ENCODE peak calls at places on chromosome 22, in five cellular contexts. N is activated T-cell treated with anti-CD3 and anti-CD28 coated beads for 1 hour, V is transverse colon, E is hypothalamus, C is NCI-H1105. H is an unnamed sample.
A peak's percentile ranks its signal among the peaks of the same experiment; 100 is the strongest.

GRCh38 chr22:19149962-19150361 is at the start of gene GSC2:
- DNase-seq in N (no peak), V (no peak), E (no peak), C (no peak), H (no peak)

GRCh38 chr22:40410731-40411505 is 40.5 kb downstream of the SGSM3 start:
- DNase-seq in N (no peak), V (no peak), E (no peak), C (no peak), H (no peak)

GRCh38 chr22:23313791-23314567 is 133.7 kb downstream of the BCR start:
- DNase-seq in N (no peak), V (no peak), E (no peak), C (no peak), H (no peak)

GRCh38 chr22:33726294-33726711 is 194.0 kb downstream of the LARGE1 start:
- DNase-seq in N (no peak), V (no peak), E (no peak), C (no peak), H (no peak)

GRCh38 chr22:40414306-40414705 is 43.9 kb downstream of the SGSM3 start:
- DNase-seq in N (no peak), V (no peak), E (no peak), C (no peak), H (no peak)

GRCh38 chr22:41873391-41873790 is 40.5 kb downstream of the SREBF2 start:
- DNase-seq in N (no peak), V (no peak), E (no peak), C (no peak), H (no peak)

GRCh38 chr22:45966892-45967365 is 10.0 kb downstream of the WNT7B start:
- DNase-seq in N (no peak), V (no peak), E (no peak), C (no peak), H (no peak)

GRCh38 chr22:19178065-19178658 is 374 bp downstream of the SLC25A1 start:
- DNase-seq in N (peak; percentile 37), V (peak; percentile 72), E (no peak), C (peak; percentile 38), H (no peak)

GRCh38 chr22:39665229-39665628 is 94.7 kb downstream of the CACNA1I start:
- DNase-seq in N (no peak), V (no peak), E (no peak), C (no peak), H (no peak)

GRCh38 chr22:23278883-23279675 is 98.8 kb downstream of the BCR start:
- DNase-seq in N (no peak), V (peak; percentile 81), E (no peak), C (peak; percentile 19), H (no peak)

GRCh38 chr22:25903294-25903693 is 161.3 kb downstream of the MYO18B start:
- DNase-seq in N (no peak), V (no peak), E (no peak), C (no peak), H (no peak)

GRCh38 chr22:19876314-19876940 is 21.8 kb upstream of the GNB1L start:
- DNase-seq in N (no peak), V (no peak), E (no peak), C (no peak), H (no peak)

GRCh38 chr22:46803031-46803880 is 40.8 kb downstream of the TBC1D22A start:
- DNase-seq in N (peak; percentile 63), V (peak; percentile 58), E (no peak), C (peak; percentile 9), H (peak; percentile 5)

GRCh38 chr22:46352691-46353386 is 17.3 kb downstream of the TRMU start:
- DNase-seq in N (no peak), V (peak; percentile 6), E (no peak), C (no peak), H (no peak)

GRCh38 chr22:27676545-27677188 is 124.9 kb downstream of the MN1 start:
- DNase-seq in N (no peak), V (no peak), E (no peak), C (no peak), H (no peak)

GRCh38 chr22:17753401-17753989 is 20.8 kb downstream of the BID start:
- DNase-seq in N (no peak), V (no peak), E (no peak), C (no peak), H (no peak)

GRCh38 chr22:50009251-50009650 is 3.3 kb downstream of the IL17REL start:
- DNase-seq in N (no peak), V (peak; percentile 6), E (no peak), C (no peak), H (no peak)

GRCh38 chr22:29480512-29481264 is 670 bp downstream of the NEFH start:
- DNase-seq in N (peak; percentile 2), V (no peak), E (no peak), C (no peak), H (peak; percentile 16)

H was measured in C1 segment of cervical spinal cord.